ENCODE peak calls at places on chromosomes 16 and 17, in six cellular contexts. Y is K562, I is HCT116, H is NT2/D1, N is GM12878, J is H1. E is an unnamed sample.

GRCh38 chr16:11800385-11800718 is 3.3 kb upstream of the ZC3H7A start:
- DNase-seq in Y (no peak), I (no peak), H (no peak), N (no peak), J (no peak), E (no peak)

GRCh38 chr17:66829883-66830282 is 5.0 kb upstream of the CACNG5 start:
- DNase-seq in Y (no peak), I (no peak), H (no peak), N (no peak), J (no peak), E (no peak)

GRCh38 chr16:17134586-17134985 is 336.2 kb downstream of the XYLT1 start:
- DNase-seq in Y (no peak), I (no peak), H (no peak), N (peak; percentile 82), J (no peak), E (no peak)

GRCh38 chr17:1108810-1109605 is 70.8 kb downstream of the ABR start:
- DNase-seq in Y (no peak), I (no peak), H (no peak), N (no peak), J (no peak), E (no peak)

GRCh38 chr17:30393911-30394867 is 15.5 kb downstream of the CPD start:
- DNase-seq in Y (no peak), I (no peak), H (no peak), N (no peak), J (no peak), E (no peak)

GRCh38 chr17:50558581-50558954 is 1.9 kb upstream of the CACNA1G start:
- DNase-seq in Y (no peak), I (no peak), H (no peak), N (no peak), J (no peak), E (no peak)

GRCh38 chr16:49674255-49674980 is 181.5 kb downstream of the ZNF423 start:
- DNase-seq in Y (no peak), I (no peak), H (no peak), N (no peak), J (no peak), E (no peak)

GRCh38 chr17:17152385-17152784 is 53.7 kb downstream of the PLD6 start:
- DNase-seq in Y (no peak), I (no peak), H (no peak), N (no peak), J (no peak), E (no peak)

GRCh38 chr16:56356276-56357241 is 68.8 kb downstream of the AMFR start:
- DNase-seq in Y (peak; percentile 80), I (peak; percentile 72), H (peak; percentile 85), N (peak; percentile 46), J (peak; percentile 75), E (peak; percentile 84)

GRCh38 chr16:56357291-56357764 is 68.0 kb downstream of the AMFR start:
- DNase-seq in Y (no peak), I (no peak), H (no peak), N (no peak), J (no peak), E (no peak)

GRCh38 chr16:56355786-56356275 is 69.5 kb downstream of the AMFR start:
- DNase-seq in Y (peak; percentile 76), I (no peak), H (no peak), N (no peak), J (no peak), E (no peak)

GRCh38 chr16:56360117-56361008 is 65.0 kb downstream of the AMFR start:
- DNase-seq in Y (no peak), I (no peak), H (no peak), N (no peak), J (no peak), E (no peak)

DNA sequence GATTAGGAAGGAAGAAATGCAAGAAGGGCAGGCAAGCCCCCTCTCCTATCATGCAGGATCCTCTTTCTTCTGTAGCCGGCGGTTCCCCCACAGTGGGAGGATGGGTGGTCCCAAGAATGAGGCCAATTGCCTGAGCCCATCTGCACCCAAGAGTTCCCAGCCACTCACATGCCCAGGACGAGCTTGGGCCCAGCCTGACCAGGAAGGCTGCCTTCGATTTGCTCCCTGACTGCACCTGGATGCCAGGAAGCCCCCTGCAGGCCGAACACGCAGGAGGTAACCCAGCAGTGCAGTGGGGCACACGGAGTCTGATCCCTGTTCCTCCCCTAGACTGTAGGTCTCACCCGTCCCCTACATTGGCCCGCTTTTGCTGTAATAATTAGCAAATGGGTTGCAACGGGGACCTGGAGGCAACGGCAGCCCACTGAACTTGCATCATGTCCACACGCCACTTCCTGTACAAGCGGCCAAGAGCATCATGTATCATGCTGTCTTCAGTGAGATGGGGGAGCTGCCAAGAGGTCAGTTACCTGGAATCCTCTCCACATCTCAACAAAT is 67.5 kb downstream of the AMFR start:
- DNase-seq in Y (no peak), I (no peak), H (no peak), N (no peak), J (no peak), E (peak; percentile 73)
- TF ChIP-seq ZNF274 in Y (no peak), I (no peak), H (no peak), N (no peak), J (no peak), E (peak; percentile 79)

GRCh38 chr17:44278006-44278405 is 10.1 kb upstream of the SLC4A1 start:
- DNase-seq in Y (no peak), I (no peak), H (no peak), N (no peak), J (no peak), E (no peak)

GRCh38 chr17:44283374-44284023 is 15.6 kb upstream of the SLC4A1 start:
- DNase-seq in Y (peak; percentile 66), I (no peak), H (no peak), N (no peak), J (no peak), E (no peak)

GRCh38 chr17:44280383-44280782 is 12.4 kb upstream of the SLC4A1 start:
- DNase-seq in Y (no peak), I (no peak), H (no peak), N (no peak), J (no peak), E (no peak)

GRCh38 chr17:44281570-44281969 is 13.6 kb upstream of the SLC4A1 start:
- DNase-seq in Y (peak; percentile 83), I (no peak), H (no peak), N (no peak), J (no peak), E (no peak)

GRCh38 chr17:44279586-44280344 is 11.8 kb upstream of the SLC4A1 start:
- DNase-seq in Y (peak; percentile 80), I (no peak), H (no peak), N (peak; percentile 66), J (peak; percentile 19), E (peak; percentile 86)
- TF ChIP-seq ZNF274 in Y (no peak), I (no peak), H (no peak), N (no peak), J (no peak), E (no peak)

GRCh38 chr17:43601280-43602050 is 55.3 kb upstream of the ETV4 start:
- DNase-seq in Y (no peak), I (no peak), H (no peak), N (no peak), J (no peak), E (no peak)
- TF ChIP-seq ZNF274 in Y (no peak), I (no peak), H (no peak), N (no peak), J (no peak), E (no peak)

GRCh38 chr16:85068746-85069145 is 41.2 kb downstream of the KIAA0513 start:
- DNase-seq in Y (no peak), I (no peak), H (no peak), N (no peak), J (no peak), E (no peak)

GRCh38 chr16:85066346-85066885 is 38.8 kb downstream of the KIAA0513 start:
- DNase-seq in Y (no peak), I (no peak), H (no peak), N (no peak), J (no peak), E (no peak)

GRCh38 chr16:85067431-85067830 is 39.8 kb downstream of the KIAA0513 start:
- DNase-seq in Y (no peak), I (no peak), H (no peak), N (no peak), J (no peak), E (no peak)

GRCh38 chr16:85065099-85065498 is 37.5 kb downstream of the KIAA0513 start:
- DNase-seq in Y (no peak), I (no peak), H (no peak), N (no peak), J (no peak), E (no peak)

GRCh38 chr16:85067024-85067423 is 39.4 kb downstream of the KIAA0513 start:
- DNase-seq in Y (no peak), I (no peak), H (no peak), N (no peak), J (no peak), E (no peak)
- TF ChIP-seq ZNF274 in Y (no peak), I (no peak), H (no peak), N (no peak), J (no peak), E (no peak)

GRCh38 chr16:21226749-21227148 is 6.8 kb upstream of the ANKS4B start:
- DNase-seq in Y (no peak), I (no peak), H (no peak), N (no peak), J (no peak), E (no peak)
- TF ChIP-seq ZNF274 in Y (no peak), I (no peak), H (no peak), N (no peak), J (no peak), E (no peak)

E was measured in HepG2.